ENCODE peak calls at places on chromosome X, in four cellular contexts. One of them, this sample, is unnamed. For H3K36me3, the result is how much of the 10 kb centered on the place peaks cover.

GRCh38 chrX:119238557-119238956 is 2.5 kb downstream of the PGRMC1 start:
- DNase-seq in body of pancreas: no peak
- DNase-seq in CD4-positive, alpha-beta memory T cell: no peak
- DNase-seq in tibial nerve: no peak
- DNase-seq in this sample: no peak

GRCh38 chrX:109889289-109890006 is 113.5 kb upstream of the TMEM164 start:
- DNase-seq in body of pancreas: no peak
- DNase-seq in CD4-positive, alpha-beta memory T cell: no peak
- DNase-seq in tibial nerve: no peak
- DNase-seq in this sample: no peak

GRCh38 chrX:115259238-115259875 is 25.5 kb upstream of the LRCH2 start:
- DNase-seq in body of pancreas: no peak
- DNase-seq in CD4-positive, alpha-beta memory T cell: no peak
- DNase-seq in tibial nerve: no peak
- DNase-seq in this sample: no peak

GRCh38 chrX:43644124-43644701 is 11.9 kb upstream of the MAOA start:
- DNase-seq in body of pancreas: no peak
- DNase-seq in CD4-positive, alpha-beta memory T cell: no peak
- DNase-seq in tibial nerve: no peak
- DNase-seq in this sample: no peak

GRCh38 chrX:136261316-136261715 is 10.1 kb upstream of the MAP7D3 start:
- DNase-seq in body of pancreas: no peak
- DNase-seq in CD4-positive, alpha-beta memory T cell: no peak
- DNase-seq in tibial nerve: no peak
- DNase-seq in this sample: no peak

GRCh38 chrX:65596270-65596669 is 61.7 kb upstream of the LAS1L start:
- DNase-seq in body of pancreas: no peak
- DNase-seq in CD4-positive, alpha-beta memory T cell: peak
- DNase-seq in tibial nerve: no peak
- DNase-seq in this sample: no peak

GRCh38 chrX:130788786-130789581 is 114.0 kb downstream of the ENOX2 start:
- DNase-seq in body of pancreas: no peak
- DNase-seq in CD4-positive, alpha-beta memory T cell: no peak
- DNase-seq in tibial nerve: no peak
- DNase-seq in this sample: no peak

GRCh38 chrX:77960567-77960966 is 8.9 kb downstream of the PGAM4 start:
- DNase-seq in body of pancreas: no peak
- DNase-seq in CD4-positive, alpha-beta memory T cell: no peak
- DNase-seq in tibial nerve: no peak
- DNase-seq in this sample: no peak

GRCh38 chrX:111100191-111100590 is 4.2 kb downstream of the PAK3 start:
- DNase-seq in body of pancreas: peak
- DNase-seq in CD4-positive, alpha-beta memory T cell: peak
- DNase-seq in tibial nerve: peak
- DNase-seq in this sample: no peak

GRCh38 chrX:133638285-133638684 is 223.0 kb upstream of the GPC4 start:
- DNase-seq in body of pancreas: peak
- DNase-seq in CD4-positive, alpha-beta memory T cell: no peak
- DNase-seq in tibial nerve: no peak
- DNase-seq in this sample: no peak

GRCh38 chrX:22196151-22196550 is 76.6 kb upstream of the CBLL2 start:
- DNase-seq in body of pancreas: no peak
- DNase-seq in CD4-positive, alpha-beta memory T cell: no peak
- DNase-seq in tibial nerve: no peak
- DNase-seq in this sample: no peak

GRCh38 chrX:47234583-47234982 is 1.8 kb downstream of the USP11 start:
- DNase-seq in body of pancreas: no peak
- DNase-seq in CD4-positive, alpha-beta memory T cell: no peak
- DNase-seq in tibial nerve: no peak
- DNase-seq in this sample: no peak

GRCh38 chrX:13081385-13082285 is 37.2 kb upstream of the FAM9C start:
- DNase-seq in body of pancreas: no peak
- DNase-seq in CD4-positive, alpha-beta memory T cell: peak
- DNase-seq in tibial nerve: no peak
- DNase-seq in this sample: no peak

GRCh38 chrX:154444001-154444754 is at the start of gene FAM50A:
- DNase-seq in body of pancreas: peak
- DNase-seq in CD4-positive, alpha-beta memory T cell: peak
- DNase-seq in tibial nerve: peak
- DNase-seq in this sample: peak

GRCh38 chrX:23668335-23668734 is 1.0 kb downstream of the PRDX4 start:
- DNase-seq in body of pancreas: no peak
- DNase-seq in CD4-positive, alpha-beta memory T cell: no peak
- DNase-seq in tibial nerve: no peak
- DNase-seq in this sample: no peak

GRCh38 chrX:132058050-132058449 is 34.9 kb downstream of the STK26 start:
- DNase-seq in body of pancreas: no peak
- DNase-seq in CD4-positive, alpha-beta memory T cell: no peak
- DNase-seq in tibial nerve: no peak
- DNase-seq in this sample: no peak

GRCh38 chrX:132059973-132060540 is 37.0 kb downstream of the STK26 start:
- DNase-seq in body of pancreas: no peak
- DNase-seq in CD4-positive, alpha-beta memory T cell: no peak
- DNase-seq in tibial nerve: no peak
- DNase-seq in this sample: no peak

GRCh38 chrX:132063862-132064261 is 40.8 kb downstream of the STK26 start:
- DNase-seq in body of pancreas: no peak
- DNase-seq in CD4-positive, alpha-beta memory T cell: no peak
- DNase-seq in tibial nerve: no peak
- DNase-seq in this sample: no peak

DNA sequence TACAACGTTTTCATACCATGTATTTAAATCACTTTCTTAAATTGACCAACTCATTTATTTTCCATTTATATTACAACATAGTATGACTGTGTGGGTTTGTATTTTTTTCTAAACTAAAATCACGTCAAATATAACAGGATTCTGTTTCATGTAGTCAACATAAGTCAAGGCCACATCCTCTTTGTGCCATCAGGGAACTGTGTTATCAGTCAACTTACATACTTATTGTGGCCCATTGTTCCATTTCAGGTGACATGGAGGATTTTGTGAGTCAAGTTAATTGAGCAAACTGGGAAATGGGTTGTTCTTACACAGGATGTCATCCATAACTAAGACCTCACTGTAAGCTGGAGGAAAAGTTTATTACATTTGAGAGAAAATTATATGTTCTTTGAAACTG is 35.9 kb downstream of the STK26 start:
- DNase-seq in body of pancreas: no peak
- DNase-seq in CD4-positive, alpha-beta memory T cell: no peak
- DNase-seq in tibial nerve: no peak
- DNase-seq in this sample: no peak
- H3K36me3 ChIP-seq in body of pancreas: under half
- H3K36me3 ChIP-seq in CD4-positive, alpha-beta memory T cell: under half
- H3K36me3 ChIP-seq in tibial nerve: under half
- H3K36me3 ChIP-seq in this sample: under half

DNA sequence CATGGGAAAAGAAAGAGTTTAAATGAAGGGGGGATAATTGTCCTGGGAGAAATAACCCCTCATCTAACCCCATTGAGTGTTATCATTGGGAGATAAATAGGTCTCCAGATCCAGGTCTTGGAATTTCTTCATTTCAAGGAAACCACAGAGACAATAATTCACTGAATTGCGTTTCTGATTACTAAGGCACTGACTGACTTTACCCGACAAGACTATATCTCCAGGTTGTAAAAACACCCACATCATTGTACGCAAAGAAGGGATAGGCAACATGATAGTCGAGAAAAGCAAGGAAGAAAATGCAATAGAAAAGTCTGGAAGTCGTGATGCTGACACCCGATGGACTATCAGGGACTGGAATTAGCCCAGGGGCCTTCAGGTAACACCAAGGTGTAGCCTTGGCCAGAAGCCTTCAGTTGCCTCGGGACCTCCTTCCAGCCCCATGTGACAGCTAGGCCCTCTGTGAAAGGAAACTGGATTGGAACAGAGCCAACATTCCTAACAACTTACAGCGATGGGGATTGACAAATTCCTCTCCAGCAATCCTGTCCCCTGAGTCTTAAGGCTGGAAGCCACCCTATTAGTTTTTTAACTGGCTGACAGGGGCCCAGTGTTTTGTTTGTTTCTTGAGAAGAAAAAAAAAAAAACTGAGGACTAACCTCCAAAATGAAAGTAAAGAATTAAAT is 46.6 kb upstream of the RAB9B start:
- DNase-seq in body of pancreas: peak
- DNase-seq in CD4-positive, alpha-beta memory T cell: no peak
- DNase-seq in tibial nerve: no peak
- DNase-seq in this sample: no peak
- H3K27ac ChIP-seq in body of pancreas: no peak
- H3K27ac ChIP-seq in CD4-positive, alpha-beta memory T cell: no peak
- H3K27ac ChIP-seq in tibial nerve: no peak
- H3K27ac ChIP-seq in this sample: no peak

GRCh38 chrX:20177093-20177492 is 35.5 kb upstream of the EIF1AX start:
- DNase-seq in body of pancreas: no peak
- DNase-seq in CD4-positive, alpha-beta memory T cell: no peak
- DNase-seq in tibial nerve: no peak
- DNase-seq in this sample: no peak

GRCh38 chrX:20173305-20173704 is 31.7 kb upstream of the EIF1AX start:
- DNase-seq in body of pancreas: no peak
- DNase-seq in CD4-positive, alpha-beta memory T cell: no peak
- DNase-seq in tibial nerve: no peak
- DNase-seq in this sample: no peak

GRCh38 chrX:20173856-20174255 is 32.2 kb upstream of the EIF1AX start:
- DNase-seq in body of pancreas: no peak
- DNase-seq in CD4-positive, alpha-beta memory T cell: no peak
- DNase-seq in tibial nerve: no peak
- DNase-seq in this sample: no peak

GRCh38 chrX:20171887-20172286 is 30.2 kb upstream of the EIF1AX start:
- DNase-seq in body of pancreas: no peak
- DNase-seq in CD4-positive, alpha-beta memory T cell: no peak
- DNase-seq in tibial nerve: no peak
- DNase-seq in this sample: no peak
- H3K36me3 ChIP-seq in body of pancreas: under half
- H3K36me3 ChIP-seq in CD4-positive, alpha-beta memory T cell: under half
- H3K36me3 ChIP-seq in tibial nerve: half or more
- H3K36me3 ChIP-seq in this sample: half or more

GRCh38 chrX:139199945-139200344 is 330.6 kb upstream of the F9 start:
- DNase-seq in body of pancreas: no peak
- DNase-seq in CD4-positive, alpha-beta memory T cell: no peak
- DNase-seq in tibial nerve: no peak
- DNase-seq in this sample: no peak

GRCh38 chrX:139200793-139201192 is 329.7 kb upstream of the F9 start:
- DNase-seq in body of pancreas: no peak
- DNase-seq in CD4-positive, alpha-beta memory T cell: no peak
- DNase-seq in tibial nerve: no peak
- DNase-seq in this sample: no peak

GRCh38 chrX:139201924-139202323 is 328.6 kb upstream of the F9 start:
- DNase-seq in body of pancreas: no peak
- DNase-seq in CD4-positive, alpha-beta memory T cell: no peak
- DNase-seq in tibial nerve: no peak
- DNase-seq in this sample: no peak

GRCh38 chrX:139198936-139199335 is 331.6 kb upstream of the F9 start:
- DNase-seq in body of pancreas: no peak
- DNase-seq in CD4-positive, alpha-beta memory T cell: no peak
- DNase-seq in tibial nerve: no peak
- DNase-seq in this sample: no peak

GRCh38 chrX:139200346-139200745 is 330.2 kb upstream of the F9 start:
- DNase-seq in body of pancreas: no peak
- DNase-seq in CD4-positive, alpha-beta memory T cell: no peak
- DNase-seq in tibial nerve: no peak
- DNase-seq in this sample: no peak
- H3K27ac ChIP-seq in body of pancreas: no peak
- H3K27ac ChIP-seq in CD4-positive, alpha-beta memory T cell: no peak
- H3K27ac ChIP-seq in tibial nerve: no peak
- H3K27ac ChIP-seq in this sample: no peak

GRCh38 chrX:49037883-49038475 is 5.2 kb downstream of the TFE3 start:
- DNase-seq in body of pancreas: no peak
- DNase-seq in CD4-positive, alpha-beta memory T cell: no peak
- DNase-seq in tibial nerve: no peak
- DNase-seq in this sample: no peak
- H3K36me3 ChIP-seq in body of pancreas: under half
- H3K36me3 ChIP-seq in CD4-positive, alpha-beta memory T cell: under half
- H3K36me3 ChIP-seq in tibial nerve: half or more
- H3K36me3 ChIP-seq in this sample: under half

GRCh38 chrX:33188881-33189280 is 22.5 kb downstream of the DMD start:
- DNase-seq in body of pancreas: no peak
- DNase-seq in CD4-positive, alpha-beta memory T cell: no peak
- DNase-seq in tibial nerve: no peak
- DNase-seq in this sample: no peak

GRCh38 chrX:33178690-33179089 is 32.7 kb downstream of the DMD start:
- DNase-seq in body of pancreas: no peak
- DNase-seq in CD4-positive, alpha-beta memory T cell: no peak
- DNase-seq in tibial nerve: no peak
- DNase-seq in this sample: no peak

GRCh38 chrX:33188286-33188685 is 23.1 kb downstream of the DMD start:
- DNase-seq in body of pancreas: no peak
- DNase-seq in CD4-positive, alpha-beta memory T cell: no peak
- DNase-seq in tibial nerve: no peak
- DNase-seq in this sample: no peak

GRCh38 chrX:33178218-33178617 is 33.1 kb downstream of the DMD start:
- DNase-seq in body of pancreas: no peak
- DNase-seq in CD4-positive, alpha-beta memory T cell: no peak
- DNase-seq in tibial nerve: no peak
- DNase-seq in this sample: no peak

DNA sequence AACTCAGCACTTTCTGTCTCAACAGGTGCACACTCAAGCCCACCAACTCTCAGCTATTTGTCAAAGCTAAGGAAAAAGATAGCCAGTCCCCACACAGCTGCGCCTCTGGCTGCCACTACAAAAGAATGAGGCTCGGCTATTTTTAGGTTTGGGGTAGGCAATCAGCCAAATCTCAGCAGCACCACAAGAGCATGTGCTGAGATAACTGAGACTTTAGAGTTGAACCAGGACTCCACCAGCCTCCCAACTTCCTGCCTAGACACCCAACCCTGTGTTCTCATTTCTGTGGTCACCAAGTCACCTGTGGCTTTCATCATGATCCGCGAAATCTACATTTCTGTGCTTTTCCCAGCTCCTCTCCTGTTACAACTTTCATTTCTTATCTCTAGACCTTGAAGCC is 28.0 kb downstream of the DMD start:
- DNase-seq in body of pancreas: peak
- DNase-seq in CD4-positive, alpha-beta memory T cell: no peak
- DNase-seq in tibial nerve: peak
- DNase-seq in this sample: no peak
- H3K27ac ChIP-seq in body of pancreas: no peak
- H3K27ac ChIP-seq in CD4-positive, alpha-beta memory T cell: no peak
- H3K27ac ChIP-seq in tibial nerve: no peak
- H3K27ac ChIP-seq in this sample: no peak

GRCh38 chrX:9728271-9728670 is 37.4 kb downstream of the GPR143 start:
- DNase-seq in body of pancreas: no peak
- DNase-seq in CD4-positive, alpha-beta memory T cell: no peak
- DNase-seq in tibial nerve: no peak
- DNase-seq in this sample: no peak

GRCh38 chrX:9729161-9729885 is 36.3 kb downstream of the GPR143 start:
- DNase-seq in body of pancreas: no peak
- DNase-seq in CD4-positive, alpha-beta memory T cell: no peak
- DNase-seq in tibial nerve: no peak
- DNase-seq in this sample: no peak

GRCh38 chrX:9730078-9730477 is 35.6 kb downstream of the GPR143 start:
- DNase-seq in body of pancreas: no peak
- DNase-seq in CD4-positive, alpha-beta memory T cell: no peak
- DNase-seq in tibial nerve: no peak
- DNase-seq in this sample: no peak

DNA sequence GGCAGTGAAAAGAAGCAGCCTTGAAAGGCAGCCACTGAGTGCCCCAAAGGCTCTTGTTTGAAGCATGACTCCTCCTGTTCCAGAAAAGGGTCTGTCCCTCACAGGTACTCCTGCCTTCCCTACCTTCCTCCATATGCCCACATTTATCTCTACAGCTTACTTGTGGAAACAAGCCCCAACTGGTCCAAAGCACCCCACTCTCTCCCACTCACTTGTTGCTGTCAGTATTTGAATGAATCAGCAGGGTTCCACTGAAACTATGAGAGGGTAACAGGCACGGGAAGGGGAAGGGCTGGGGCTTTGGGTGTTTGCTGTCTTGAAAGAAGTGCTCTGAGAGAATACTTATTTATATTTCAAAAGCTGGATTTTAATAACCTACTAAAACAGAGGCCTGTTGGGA is 34.9 kb downstream of the GPR143 start:
- DNase-seq in body of pancreas: no peak
- DNase-seq in CD4-positive, alpha-beta memory T cell: no peak
- DNase-seq in tibial nerve: no peak
- DNase-seq in this sample: no peak
- H3K36me3 ChIP-seq in body of pancreas: under half
- H3K36me3 ChIP-seq in CD4-positive, alpha-beta memory T cell: under half
- H3K36me3 ChIP-seq in tibial nerve: under half
- H3K36me3 ChIP-seq in this sample: under half

This sample was measured in left lung.